ENCODE peak calls at places on chromosome 13, in six cellular contexts. One of them, this sample, is unnamed.

GRCh38 chr13:101881593-101881992 is 429.1 kb downstream of the ITGBL1 start:
- DNase-seq in activated naive CD4-positive, alpha-beta T cell treated with Interleukin-2 at 50 U/mL for 16 hours: no peak
- DNase-seq in SW 1271: no peak
- DNase-seq in stimulated activated CD4-positive, alpha-beta T cell treated with anti-CD3 and anti-CD28 coated beads, Interleukin-12 subunit alpha, Interleukin-12 subunit beta, amount 100 ng/mL, for 24 hours: no peak
- DNase-seq in glutamatergic neuron: peak; percentile 25
- DNase-seq in uterus: no peak
- DNase-seq in this sample: no peak

GRCh38 chr13:108369412-108369811 is 99.9 kb downstream of the TNFSF13B start:
- DNase-seq in activated naive CD4-positive, alpha-beta T cell treated with Interleukin-2 at 50 U/mL for 16 hours: no peak
- DNase-seq in SW 1271: no peak
- DNase-seq in stimulated activated CD4-positive, alpha-beta T cell treated with anti-CD3 and anti-CD28 coated beads, Interleukin-12 subunit alpha, Interleukin-12 subunit beta, amount 100 ng/mL, for 24 hours: no peak
- DNase-seq in glutamatergic neuron: no peak
- DNase-seq in uterus: no peak
- DNase-seq in this sample: no peak

GRCh38 chr13:32381539-32381938 is 46.4 kb downstream of the N4BP2L1 start:
- DNase-seq in activated naive CD4-positive, alpha-beta T cell treated with Interleukin-2 at 50 U/mL for 16 hours: no peak
- DNase-seq in SW 1271: no peak
- DNase-seq in stimulated activated CD4-positive, alpha-beta T cell treated with anti-CD3 and anti-CD28 coated beads, Interleukin-12 subunit alpha, Interleukin-12 subunit beta, amount 100 ng/mL, for 24 hours: no peak
- DNase-seq in glutamatergic neuron: no peak
- DNase-seq in uterus: no peak
- DNase-seq in this sample: no peak

GRCh38 chr13:31970237-31970930 is 61.2 kb upstream of the FRY start:
- DNase-seq in activated naive CD4-positive, alpha-beta T cell treated with Interleukin-2 at 50 U/mL for 16 hours: no peak
- DNase-seq in SW 1271: no peak
- DNase-seq in stimulated activated CD4-positive, alpha-beta T cell treated with anti-CD3 and anti-CD28 coated beads, Interleukin-12 subunit alpha, Interleukin-12 subunit beta, amount 100 ng/mL, for 24 hours: no peak
- DNase-seq in glutamatergic neuron: no peak
- DNase-seq in uterus: no peak
- DNase-seq in this sample: no peak

GRCh38 chr13:88601949-88602348 is 930.8 kb downstream of the SLITRK5 start:
- DNase-seq in activated naive CD4-positive, alpha-beta T cell treated with Interleukin-2 at 50 U/mL for 16 hours: no peak
- DNase-seq in SW 1271: no peak
- DNase-seq in stimulated activated CD4-positive, alpha-beta T cell treated with anti-CD3 and anti-CD28 coated beads, Interleukin-12 subunit alpha, Interleukin-12 subunit beta, amount 100 ng/mL, for 24 hours: no peak
- DNase-seq in glutamatergic neuron: no peak
- DNase-seq in uterus: no peak
- DNase-seq in this sample: no peak

GRCh38 chr13:110055089-110055488 is 251.9 kb downstream of the COL4A1 start:
- DNase-seq in activated naive CD4-positive, alpha-beta T cell treated with Interleukin-2 at 50 U/mL for 16 hours: no peak
- DNase-seq in SW 1271: no peak
- DNase-seq in stimulated activated CD4-positive, alpha-beta T cell treated with anti-CD3 and anti-CD28 coated beads, Interleukin-12 subunit alpha, Interleukin-12 subunit beta, amount 100 ng/mL, for 24 hours: no peak
- DNase-seq in glutamatergic neuron: no peak
- DNase-seq in uterus: no peak
- DNase-seq in this sample: no peak

GRCh38 chr13:71522976-71523517 is 344.0 kb downstream of the DACH1 start:
- DNase-seq in activated naive CD4-positive, alpha-beta T cell treated with Interleukin-2 at 50 U/mL for 16 hours: no peak
- DNase-seq in SW 1271: no peak
- DNase-seq in stimulated activated CD4-positive, alpha-beta T cell treated with anti-CD3 and anti-CD28 coated beads, Interleukin-12 subunit alpha, Interleukin-12 subunit beta, amount 100 ng/mL, for 24 hours: no peak
- DNase-seq in glutamatergic neuron: no peak
- DNase-seq in uterus: no peak
- DNase-seq in this sample: no peak

GRCh38 chr13:49791214-49791752 is 1.2 kb downstream of the KPNA3 start:
- DNase-seq in activated naive CD4-positive, alpha-beta T cell treated with Interleukin-2 at 50 U/mL for 16 hours: no peak
- DNase-seq in SW 1271: no peak
- DNase-seq in stimulated activated CD4-positive, alpha-beta T cell treated with anti-CD3 and anti-CD28 coated beads, Interleukin-12 subunit alpha, Interleukin-12 subunit beta, amount 100 ng/mL, for 24 hours: no peak
- DNase-seq in glutamatergic neuron: no peak
- DNase-seq in uterus: no peak
- DNase-seq in this sample: no peak

GRCh38 chr13:91406619-91407018 is 8.2 kb downstream of the GPC5 start:
- DNase-seq in activated naive CD4-positive, alpha-beta T cell treated with Interleukin-2 at 50 U/mL for 16 hours: no peak
- DNase-seq in SW 1271: peak; percentile 29
- DNase-seq in stimulated activated CD4-positive, alpha-beta T cell treated with anti-CD3 and anti-CD28 coated beads, Interleukin-12 subunit alpha, Interleukin-12 subunit beta, amount 100 ng/mL, for 24 hours: no peak
- DNase-seq in glutamatergic neuron: no peak
- DNase-seq in uterus: no peak
- DNase-seq in this sample: no peak

GRCh38 chr13:36259361-36260137 is 38.1 kb downstream of the CCDC169 start:
- DNase-seq in activated naive CD4-positive, alpha-beta T cell treated with Interleukin-2 at 50 U/mL for 16 hours: no peak
- DNase-seq in SW 1271: no peak
- DNase-seq in stimulated activated CD4-positive, alpha-beta T cell treated with anti-CD3 and anti-CD28 coated beads, Interleukin-12 subunit alpha, Interleukin-12 subunit beta, amount 100 ng/mL, for 24 hours: no peak
- DNase-seq in glutamatergic neuron: no peak
- DNase-seq in uterus: no peak
- DNase-seq in this sample: no peak

GRCh38 chr13:28716511-28716910 is 2.3 kb downstream of the SLC46A3 start:
- DNase-seq in activated naive CD4-positive, alpha-beta T cell treated with Interleukin-2 at 50 U/mL for 16 hours: no peak
- DNase-seq in SW 1271: peak; percentile 76
- DNase-seq in stimulated activated CD4-positive, alpha-beta T cell treated with anti-CD3 and anti-CD28 coated beads, Interleukin-12 subunit alpha, Interleukin-12 subunit beta, amount 100 ng/mL, for 24 hours: no peak
- DNase-seq in glutamatergic neuron: no peak
- DNase-seq in uterus: peak; percentile 56
- DNase-seq in this sample: no peak

GRCh38 chr13:42925626-42926025 is 66.4 kb downstream of the EPSTI1 start:
- DNase-seq in activated naive CD4-positive, alpha-beta T cell treated with Interleukin-2 at 50 U/mL for 16 hours: no peak
- DNase-seq in SW 1271: no peak
- DNase-seq in stimulated activated CD4-positive, alpha-beta T cell treated with anti-CD3 and anti-CD28 coated beads, Interleukin-12 subunit alpha, Interleukin-12 subunit beta, amount 100 ng/mL, for 24 hours: no peak
- DNase-seq in glutamatergic neuron: no peak
- DNase-seq in uterus: no peak
- DNase-seq in this sample: no peak

GRCh38 chr13:113125506-113126264 is 3.1 kb downstream of the F10 start:
- DNase-seq in activated naive CD4-positive, alpha-beta T cell treated with Interleukin-2 at 50 U/mL for 16 hours: no peak
- DNase-seq in SW 1271: no peak
- DNase-seq in stimulated activated CD4-positive, alpha-beta T cell treated with anti-CD3 and anti-CD28 coated beads, Interleukin-12 subunit alpha, Interleukin-12 subunit beta, amount 100 ng/mL, for 24 hours: no peak
- DNase-seq in glutamatergic neuron: peak; percentile 4
- DNase-seq in uterus: peak; percentile 5
- DNase-seq in this sample: no peak

GRCh38 chr13:80389073-80390038 is 48.4 kb upstream of the SPRY2 start:
- DNase-seq in activated naive CD4-positive, alpha-beta T cell treated with Interleukin-2 at 50 U/mL for 16 hours: no peak
- DNase-seq in SW 1271: no peak
- DNase-seq in stimulated activated CD4-positive, alpha-beta T cell treated with anti-CD3 and anti-CD28 coated beads, Interleukin-12 subunit alpha, Interleukin-12 subunit beta, amount 100 ng/mL, for 24 hours: no peak
- DNase-seq in glutamatergic neuron: no peak
- DNase-seq in uterus: no peak
- DNase-seq in this sample: no peak

GRCh38 chr13:40348096-40348679 is 318.3 kb downstream of the FOXO1 start:
- DNase-seq in activated naive CD4-positive, alpha-beta T cell treated with Interleukin-2 at 50 U/mL for 16 hours: no peak
- DNase-seq in SW 1271: no peak
- DNase-seq in stimulated activated CD4-positive, alpha-beta T cell treated with anti-CD3 and anti-CD28 coated beads, Interleukin-12 subunit alpha, Interleukin-12 subunit beta, amount 100 ng/mL, for 24 hours: no peak
- DNase-seq in glutamatergic neuron: no peak
- DNase-seq in uterus: no peak
- DNase-seq in this sample: no peak

GRCh38 chr13:35781044-35781443 is 304.6 kb upstream of the MAB21L1 start:
- DNase-seq in activated naive CD4-positive, alpha-beta T cell treated with Interleukin-2 at 50 U/mL for 16 hours: no peak
- DNase-seq in SW 1271: no peak
- DNase-seq in stimulated activated CD4-positive, alpha-beta T cell treated with anti-CD3 and anti-CD28 coated beads, Interleukin-12 subunit alpha, Interleukin-12 subunit beta, amount 100 ng/mL, for 24 hours: no peak
- DNase-seq in glutamatergic neuron: no peak
- DNase-seq in uterus: no peak
- DNase-seq in this sample: no peak

GRCh38 chr13:89061821-89062220 is 1390.7 kb downstream of the SLITRK5 start:
- DNase-seq in activated naive CD4-positive, alpha-beta T cell treated with Interleukin-2 at 50 U/mL for 16 hours: no peak
- DNase-seq in SW 1271: no peak
- DNase-seq in stimulated activated CD4-positive, alpha-beta T cell treated with anti-CD3 and anti-CD28 coated beads, Interleukin-12 subunit alpha, Interleukin-12 subunit beta, amount 100 ng/mL, for 24 hours: no peak
- DNase-seq in glutamatergic neuron: no peak
- DNase-seq in uterus: no peak
- DNase-seq in this sample: no peak

GRCh38 chr13:52739468-52740071 is at the start of gene CNMD:
- DNase-seq in activated naive CD4-positive, alpha-beta T cell treated with Interleukin-2 at 50 U/mL for 16 hours: no peak
- DNase-seq in SW 1271: no peak
- DNase-seq in stimulated activated CD4-positive, alpha-beta T cell treated with anti-CD3 and anti-CD28 coated beads, Interleukin-12 subunit alpha, Interleukin-12 subunit beta, amount 100 ng/mL, for 24 hours: no peak
- DNase-seq in glutamatergic neuron: peak; percentile 19
- DNase-seq in uterus: no peak
- DNase-seq in this sample: no peak

GRCh38 chr13:28324181-28324789 is 170.6 kb downstream of the FLT1 start:
- DNase-seq in activated naive CD4-positive, alpha-beta T cell treated with Interleukin-2 at 50 U/mL for 16 hours: peak; percentile 35
- DNase-seq in SW 1271: peak; percentile 61
- DNase-seq in stimulated activated CD4-positive, alpha-beta T cell treated with anti-CD3 and anti-CD28 coated beads, Interleukin-12 subunit alpha, Interleukin-12 subunit beta, amount 100 ng/mL, for 24 hours: peak; percentile 36
- DNase-seq in glutamatergic neuron: peak; percentile 60
- DNase-seq in uterus: peak; percentile 18
- DNase-seq in this sample: no peak